ENCODE peak calls at places on chromosomes 16 and 17, in six cellular contexts. One of them, this sample, is unnamed.
A peak's percentile ranks its signal among the peaks of the same experiment; 100 is the strongest.

GRCh38 chr17:1560582-1561170 is 1.9 kb downstream of the PITPNA start:
- DNase-seq in sigmoid colon: no peak
- DNase-seq in dorsolateral prefrontal cortex: no peak
- DNase-seq in body of pancreas: no peak
- DNase-seq in heart left ventricle: no peak
- DNase-seq in GM23248: no peak
- DNase-seq in this sample: no peak

GRCh38 chr16:84321932-84322331 is 27.3 kb downstream of the WFDC1 start:
- DNase-seq in sigmoid colon: no peak
- DNase-seq in GM23248: no peak
- DNase-seq in heart left ventricle: no peak
- DNase-seq in body of pancreas: no peak
- DNase-seq in dorsolateral prefrontal cortex: no peak
- DNase-seq in this sample: no peak

GRCh38 chr17:65917560-65917959 is 274.4 kb downstream of the CEP112 start:
- DNase-seq in body of pancreas: peak; percentile 44
- DNase-seq in dorsolateral prefrontal cortex: no peak
- DNase-seq in sigmoid colon: no peak
- DNase-seq in heart left ventricle: no peak
- DNase-seq in GM23248: no peak
- DNase-seq in this sample: no peak

GRCh38 chr17:50967795-50968194 is 101.6 kb upstream of the TOB1 start:
- DNase-seq in GM23248: peak; percentile 33
- DNase-seq in heart left ventricle: no peak
- DNase-seq in body of pancreas: no peak
- DNase-seq in dorsolateral prefrontal cortex: no peak
- DNase-seq in sigmoid colon: no peak
- DNase-seq in this sample: no peak

GRCh38 chr16:57196276-57196675 is 10.1 kb downstream of the RSPRY1 start:
- DNase-seq in body of pancreas: no peak
- DNase-seq in GM23248: no peak
- DNase-seq in sigmoid colon: no peak
- DNase-seq in dorsolateral prefrontal cortex: no peak
- DNase-seq in heart left ventricle: no peak
- DNase-seq in this sample: no peak

GRCh38 chr17:66748578-66748977 is 86.3 kb upstream of the CACNG5 start:
- DNase-seq in GM23248: no peak
- DNase-seq in heart left ventricle: no peak
- DNase-seq in dorsolateral prefrontal cortex: no peak
- DNase-seq in body of pancreas: no peak
- DNase-seq in sigmoid colon: peak; percentile 42
- DNase-seq in this sample: no peak

GRCh38 chr17:80105762-80106161 is 4.4 kb downstream of the GAA start:
- DNase-seq in GM23248: no peak
- DNase-seq in heart left ventricle: no peak
- DNase-seq in dorsolateral prefrontal cortex: peak; percentile 40
- DNase-seq in body of pancreas: no peak
- DNase-seq in sigmoid colon: peak; percentile 89
- DNase-seq in this sample: no peak

GRCh38 chr17:73430848-73431247 is 119.0 kb upstream of the CDC42EP4 start:
- DNase-seq in dorsolateral prefrontal cortex: no peak
- DNase-seq in GM23248: peak; percentile 38
- DNase-seq in body of pancreas: no peak
- DNase-seq in sigmoid colon: no peak
- DNase-seq in heart left ventricle: no peak
- DNase-seq in this sample: no peak

GRCh38 chr17:77354721-77355455 is 214.1 kb downstream of the SEC14L1 start:
- DNase-seq in heart left ventricle: peak; percentile 40
- DNase-seq in sigmoid colon: peak; percentile 95
- DNase-seq in dorsolateral prefrontal cortex: no peak
- DNase-seq in GM23248: peak; percentile 100
- DNase-seq in body of pancreas: peak; percentile 50
- DNase-seq in this sample: peak; percentile 99

GRCh38 chr16:78455861-78456260 is 356.4 kb downstream of the WWOX start:
- DNase-seq in GM23248: no peak
- DNase-seq in heart left ventricle: no peak
- DNase-seq in sigmoid colon: no peak
- DNase-seq in dorsolateral prefrontal cortex: no peak
- DNase-seq in body of pancreas: peak; percentile 10
- DNase-seq in this sample: no peak

GRCh38 chr16:12874135-12874534 is 27.3 kb upstream of the SHISA9 start:
- DNase-seq in body of pancreas: no peak
- DNase-seq in GM23248: peak; percentile 86
- DNase-seq in sigmoid colon: no peak
- DNase-seq in heart left ventricle: no peak
- DNase-seq in dorsolateral prefrontal cortex: no peak
- DNase-seq in this sample: peak; percentile 10

GRCh38 chr16:66651965-66652364 is 44.6 kb downstream of the CMTM4 start:
- DNase-seq in GM23248: no peak
- DNase-seq in dorsolateral prefrontal cortex: no peak
- DNase-seq in sigmoid colon: peak; percentile 47
- DNase-seq in heart left ventricle: no peak
- DNase-seq in body of pancreas: no peak
- DNase-seq in this sample: no peak

GRCh38 chr17:65536573-65537342 is 24.7 kb downstream of the AXIN2 start:
- DNase-seq in heart left ventricle: no peak
- DNase-seq in sigmoid colon: peak; percentile 41
- DNase-seq in GM23248: no peak
- DNase-seq in body of pancreas: no peak
- DNase-seq in dorsolateral prefrontal cortex: no peak
- DNase-seq in this sample: no peak

GRCh38 chr16:27199747-27200146 is 3.6 kb upstream of the KDM8 start:
- DNase-seq in dorsolateral prefrontal cortex: no peak
- DNase-seq in GM23248: no peak
- DNase-seq in body of pancreas: no peak
- DNase-seq in sigmoid colon: no peak
- DNase-seq in heart left ventricle: no peak
- DNase-seq in this sample: no peak

GRCh38 chr16:27927266-27927901 is 136.1 kb downstream of the GSG1L start:
- DNase-seq in body of pancreas: no peak
- DNase-seq in GM23248: no peak
- DNase-seq in dorsolateral prefrontal cortex: no peak
- DNase-seq in sigmoid colon: no peak
- DNase-seq in heart left ventricle: no peak
- DNase-seq in this sample: no peak

GRCh38 chr17:76866774-76867577 is 1.2 kb upstream of the MGAT5B start:
- DNase-seq in body of pancreas: no peak
- DNase-seq in dorsolateral prefrontal cortex: no peak
- DNase-seq in GM23248: peak; percentile 76
- DNase-seq in heart left ventricle: no peak
- DNase-seq in sigmoid colon: no peak
- DNase-seq in this sample: peak; percentile 66

GRCh38 chr17:79802736-79803420 is 6.0 kb upstream of the CBX8 start:
- DNase-seq in dorsolateral prefrontal cortex: no peak
- DNase-seq in body of pancreas: no peak
- DNase-seq in sigmoid colon: no peak
- DNase-seq in heart left ventricle: no peak
- DNase-seq in GM23248: no peak
- DNase-seq in this sample: no peak

GRCh38 chr16:66335704-66336329 is 30.7 kb upstream of the CDH5 start:
- DNase-seq in body of pancreas: no peak
- DNase-seq in heart left ventricle: peak; percentile 52
- DNase-seq in GM23248: no peak
- DNase-seq in dorsolateral prefrontal cortex: peak; percentile 80
- DNase-seq in sigmoid colon: no peak
- DNase-seq in this sample: no peak

GRCh38 chr17:78884148-78884870 is 18.7 kb downstream of the CEP295NL start:
- DNase-seq in sigmoid colon: no peak
- DNase-seq in dorsolateral prefrontal cortex: peak; percentile 84
- DNase-seq in body of pancreas: no peak
- DNase-seq in heart left ventricle: no peak
- DNase-seq in GM23248: peak; percentile 55
- DNase-seq in this sample: no peak

GRCh38 chr16:52435573-52435972 is 111.4 kb downstream of the TOX3 start:
- DNase-seq in GM23248: no peak
- DNase-seq in dorsolateral prefrontal cortex: no peak
- DNase-seq in heart left ventricle: no peak
- DNase-seq in sigmoid colon: no peak
- DNase-seq in body of pancreas: peak; percentile 23
- DNase-seq in this sample: no peak

GRCh38 chr16:70438325-70438982 is 446 bp downstream of the ST3GAL2 start:
- DNase-seq in dorsolateral prefrontal cortex: no peak
- DNase-seq in heart left ventricle: peak; percentile 61
- DNase-seq in sigmoid colon: no peak
- DNase-seq in GM23248: no peak
- DNase-seq in body of pancreas: peak; percentile 25
- DNase-seq in this sample: no peak
- H3K4me3 ChIP-seq in dorsolateral prefrontal cortex: peak overlapping the region; percentile 66
- H3K4me3 ChIP-seq in heart left ventricle: peak overlapping the region; percentile 85
- H3K4me3 ChIP-seq in sigmoid colon: peak overlapping the region; percentile 79
- H3K4me3 ChIP-seq in GM23248: peak overlapping the region; percentile 87
- H3K4me3 ChIP-seq in body of pancreas: peak overlapping the region; percentile 51
- H3K4me3 ChIP-seq in this sample: peak overlapping the region; percentile 54

DNA sequence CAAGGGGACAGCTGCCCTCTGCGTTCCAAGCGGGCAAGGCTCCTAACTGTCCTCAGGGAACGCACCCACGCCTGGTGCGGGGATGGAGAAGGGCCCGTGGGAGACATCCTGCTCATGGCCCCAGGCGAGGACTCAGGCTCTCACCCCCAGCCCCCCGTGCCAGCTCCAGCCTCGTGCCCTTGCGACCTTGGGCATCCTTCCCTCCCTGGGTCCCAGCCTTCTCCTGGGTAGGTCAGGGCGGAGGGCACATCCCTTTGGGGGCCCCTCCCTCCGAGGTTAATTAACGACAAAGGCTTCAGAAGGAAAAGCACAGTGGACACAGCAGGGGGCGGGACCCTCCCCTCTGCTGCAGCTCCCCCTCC is 3.0 kb downstream of the PGAP6 start:
- DNase-seq in heart left ventricle: no peak
- DNase-seq in sigmoid colon: no peak
- DNase-seq in body of pancreas: no peak
- DNase-seq in GM23248: no peak
- DNase-seq in dorsolateral prefrontal cortex: no peak
- DNase-seq in this sample: no peak
- H3K4me3 ChIP-seq in heart left ventricle: no peak overlapping the region
- H3K4me3 ChIP-seq in sigmoid colon: no peak overlapping the region
- H3K4me3 ChIP-seq in body of pancreas: no peak overlapping the region
- H3K4me3 ChIP-seq in GM23248: no peak overlapping the region
- H3K4me3 ChIP-seq in dorsolateral prefrontal cortex: no peak overlapping the region
- H3K4me3 ChIP-seq in this sample: no peak overlapping the region

DNA sequence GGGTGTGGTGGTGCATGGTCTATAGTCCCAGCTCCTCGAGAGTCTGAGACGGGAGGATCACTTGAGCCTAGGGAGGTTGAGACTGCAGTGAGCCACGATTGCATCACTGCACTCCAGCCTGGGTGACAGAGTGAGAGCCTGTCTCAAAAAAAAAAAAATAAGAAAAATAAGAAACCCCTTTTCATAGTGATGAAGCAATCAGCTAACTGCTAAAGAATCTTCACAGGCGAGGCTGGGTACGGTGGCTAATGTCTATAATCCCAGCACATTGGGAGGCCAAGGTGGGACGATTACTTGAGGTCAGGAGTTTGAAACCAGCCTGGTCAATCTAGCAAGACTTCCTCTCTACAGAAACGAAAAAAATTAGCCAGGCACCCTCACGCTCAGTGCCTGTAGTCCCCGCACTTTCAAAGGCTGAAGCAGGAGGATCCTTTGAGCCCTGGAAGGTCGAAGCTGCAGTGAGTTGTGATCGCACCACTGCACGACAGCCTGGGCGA is 766 bp downstream of the SLFN12L start:
- DNase-seq in sigmoid colon: no peak
- DNase-seq in heart left ventricle: no peak
- DNase-seq in GM23248: no peak
- DNase-seq in dorsolateral prefrontal cortex: no peak
- DNase-seq in body of pancreas: no peak
- DNase-seq in this sample: no peak
- H3K4me3 ChIP-seq in sigmoid colon: no peak overlapping the region
- H3K4me3 ChIP-seq in heart left ventricle: no peak overlapping the region
- H3K4me3 ChIP-seq in GM23248: no peak overlapping the region
- H3K4me3 ChIP-seq in dorsolateral prefrontal cortex: no peak overlapping the region
- H3K4me3 ChIP-seq in body of pancreas: no peak overlapping the region
- H3K4me3 ChIP-seq in this sample: no peak overlapping the region

GRCh38 chr16:14306485-14307058 is 235.5 kb downstream of the MRTFB start:
- DNase-seq in heart left ventricle: no peak
- DNase-seq in dorsolateral prefrontal cortex: no peak
- DNase-seq in GM23248: no peak
- DNase-seq in sigmoid colon: no peak
- DNase-seq in body of pancreas: peak; percentile 30
- DNase-seq in this sample: no peak
- H3K4me3 ChIP-seq in heart left ventricle: no peak overlapping the region
- H3K4me3 ChIP-seq in dorsolateral prefrontal cortex: no peak overlapping the region
- H3K4me3 ChIP-seq in GM23248: no peak overlapping the region
- H3K4me3 ChIP-seq in sigmoid colon: no peak overlapping the region
- H3K4me3 ChIP-seq in body of pancreas: no peak overlapping the region
- H3K4me3 ChIP-seq in this sample: no peak overlapping the region

DNA sequence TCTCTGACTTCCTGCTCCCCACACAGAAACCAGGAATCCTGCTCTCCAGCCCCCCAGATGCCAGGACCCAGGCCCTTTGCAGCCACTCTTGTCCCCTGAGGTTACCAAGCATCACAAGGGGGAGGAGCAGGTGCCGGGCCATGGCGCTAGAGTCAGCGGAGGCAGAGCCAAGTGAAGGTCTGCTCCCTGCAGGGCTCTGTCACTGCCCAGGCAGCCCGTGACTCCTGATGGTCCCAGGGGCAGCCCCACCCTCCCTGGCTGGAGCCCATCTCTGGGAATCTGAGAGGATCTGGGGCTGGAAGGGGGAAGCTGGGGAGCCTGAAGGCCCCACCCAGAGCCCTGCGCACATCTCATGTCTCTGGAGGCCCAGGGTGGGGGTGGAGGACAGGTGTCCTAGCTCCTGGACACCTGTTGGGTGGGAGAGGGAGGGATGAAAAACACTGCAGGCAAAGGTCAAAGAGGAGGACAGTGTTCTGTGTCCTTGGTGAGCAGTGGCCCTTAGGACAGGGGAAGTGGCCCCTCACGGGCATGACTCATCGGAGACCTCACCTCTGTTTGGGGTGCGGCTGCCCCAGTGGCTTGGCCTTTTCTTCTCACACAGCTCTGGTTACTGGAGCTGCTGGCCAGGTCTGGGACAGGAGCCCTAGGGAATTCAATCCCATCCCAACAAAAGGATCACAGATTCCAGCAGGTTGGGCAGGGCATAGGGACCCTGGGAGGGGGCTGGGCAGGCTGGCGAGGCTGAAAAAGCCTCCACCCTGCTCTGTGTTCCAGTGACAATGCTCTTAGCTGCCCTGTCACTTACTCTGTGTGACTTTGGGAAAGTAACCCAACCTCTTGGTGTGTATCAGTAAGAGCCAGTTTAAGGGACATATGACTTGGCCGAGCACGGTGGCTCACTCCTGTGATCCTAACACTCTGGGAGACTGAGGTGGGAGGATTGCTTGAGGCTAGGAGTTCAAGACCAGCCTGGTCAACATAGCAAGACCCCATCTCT is at the start of gene PRSS36:
- DNase-seq in heart left ventricle: no peak
- DNase-seq in body of pancreas: no peak
- DNase-seq in sigmoid colon: no peak
- DNase-seq in GM23248: no peak
- DNase-seq in dorsolateral prefrontal cortex: no peak
- DNase-seq in this sample: no peak
- H3K4me3 ChIP-seq in heart left ventricle: no peak within 1 kb of the TSS
- H3K4me3 ChIP-seq in body of pancreas: no peak within 1 kb of the TSS
- H3K4me3 ChIP-seq in sigmoid colon: no peak within 1 kb of the TSS
- H3K4me3 ChIP-seq in GM23248: no peak within 1 kb of the TSS
- H3K4me3 ChIP-seq in dorsolateral prefrontal cortex: no peak within 1 kb of the TSS
- H3K4me3 ChIP-seq in this sample: no peak within 1 kb of the TSS

This sample was measured in MG63.